ENCODE peak calls at places on chromosome 10, in ten cellular contexts. F is upper lobe of right lung; S is AG04450; C is hepatocyte; U is CD8-positive, alpha-beta memory T cell; D is colonic mucosa; N is pancreas; Z is fibroblast of lung; Q is heart right ventricle; E is neuronal stem cell. V is an unnamed sample. For H3K27me3, the result is how much of the 10 kb centered on the place peaks cover.

GRCh38 chr10:132690401-132690800 is 95.5 kb downstream of the NKX6-2 start:
- DNase-seq in F (peak), S (no peak), C (no peak), U (no peak), D (no peak), N (no peak), Z (no peak), Q (no peak), E (no peak), V (peak)

GRCh38 chr10:124717911-124718734 is 26.1 kb downstream of the FAM53B start:
- DNase-seq in F (peak), S (no peak), C (no peak), U (peak), D (no peak), N (no peak), Z (no peak), Q (no peak), E (no peak), V (no peak)

GRCh38 chr10:11353229-11353896 is 258.1 kb downstream of the USP6NL start:
- DNase-seq in F (no peak), S (no peak), C (no peak), U (no peak), D (no peak), N (no peak), Z (no peak), Q (no peak), E (no peak), V (no peak)

GRCh38 chr10:45023426-45023825 is 22.7 kb downstream of the ZNF22 start:
- DNase-seq in F (no peak), S (no peak), C (no peak), U (no peak), D (no peak), N (no peak), Z (no peak), Q (no peak), E (no peak), V (no peak)

GRCh38 chr10:131677671-131678070 is 223.1 kb upstream of the PPP2R2D start:
- DNase-seq in F (peak), S (no peak), C (peak), U (no peak), D (no peak), N (no peak), Z (no peak), Q (no peak), E (no peak), V (no peak)

GRCh38 chr10:112741830-112742402 is 208.1 kb upstream of the TCF7L2 start:
- DNase-seq in F (no peak), S (no peak), C (peak), U (no peak), D (peak), N (no peak), Z (no peak), Q (no peak), E (no peak), V (no peak)

GRCh38 chr10:103711351-103711994 is 143.9 kb downstream of the SH3PXD2A start:
- DNase-seq in F (no peak), S (no peak), C (no peak), U (no peak), D (no peak), N (peak), Z (no peak), Q (no peak), E (no peak), V (no peak)

GRCh38 chr10:63595072-63595471 is 73.9 kb downstream of the REEP3 start:
- DNase-seq in F (no peak), S (peak), C (no peak), U (no peak), D (no peak), N (no peak), Z (peak), Q (peak), E (no peak), V (no peak)

GRCh38 chr10:79434816-79435215 is 10.6 kb downstream of the ZCCHC24 start:
- DNase-seq in F (peak), S (no peak), C (no peak), U (no peak), D (no peak), N (no peak), Z (peak), Q (no peak), E (no peak), V (no peak)

GRCh38 chr10:79178614-79179403 is 110.0 kb downstream of the ZMIZ1 start:
- DNase-seq in F (no peak), S (peak), C (peak), U (no peak), D (no peak), N (no peak), Z (peak), Q (peak), E (peak), V (no peak)

GRCh38 chr10:44668336-44668735 is 242.8 kb upstream of the TMEM72 start:
- DNase-seq in F (no peak), S (no peak), C (no peak), U (no peak), D (no peak), N (no peak), Z (no peak), Q (no peak), E (no peak), V (no peak)

GRCh38 chr10:22252801-22253577 is 35.2 kb upstream of the EBLN1 start:
- DNase-seq in F (peak), S (no peak), C (peak), U (peak), D (peak), N (peak), Z (peak), Q (peak), E (peak), V (no peak)

GRCh38 chr10:74967850-74968620 is 141.6 kb downstream of the KAT6B start:
- DNase-seq in F (no peak), S (no peak), C (peak), U (peak), D (no peak), N (no peak), Z (peak), Q (no peak), E (no peak), V (no peak)
- H3K27ac ChIP-seq in F (no peak), S (no peak), C (peak), U (no peak), D (peak), N (peak), Z (no peak), Q (no peak), E (no peak), V (no peak)

GRCh38 chr10:52774182-52774581 is 1.6 kb upstream of the MBL2 start:
- DNase-seq in F (no peak), S (no peak), C (no peak), U (no peak), D (no peak), N (no peak), Z (no peak), Q (no peak), E (no peak), V (no peak)
- H3K4me3 ChIP-seq in F (no peak), S (no peak), C (no peak), U (no peak), D (no peak), N (no peak), Z (no peak), Q (no peak), E (no peak), V (no peak)

DNA sequence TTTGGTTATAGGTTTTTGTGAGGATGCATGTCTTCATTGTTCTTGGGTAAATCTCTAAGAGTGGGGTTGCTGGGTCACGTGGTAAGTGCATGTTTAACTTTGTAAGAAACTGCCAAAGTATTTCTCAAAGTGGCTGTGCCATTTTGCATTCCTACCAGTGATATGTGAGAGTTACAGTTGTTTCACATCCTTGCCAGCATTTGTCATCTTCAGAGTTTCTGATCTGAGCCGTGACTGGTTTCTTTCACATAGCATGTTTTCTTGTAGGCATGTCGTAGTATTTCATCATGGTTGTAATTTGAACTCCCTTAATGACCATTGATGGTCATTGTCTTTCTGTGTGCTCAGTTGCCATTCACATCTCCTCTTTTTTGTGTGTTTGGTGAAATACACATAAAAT is 286.0 kb downstream of the RNLS start:
- DNase-seq in F (no peak), S (no peak), C (no peak), U (no peak), D (no peak), N (no peak), Z (peak), Q (no peak), E (no peak), V (no peak)
- H3K27me3 ChIP-seq in F (under half), S (under half), C (under half), U (under half), D (under half), N (under half), Z (under half), Q (under half), E (under half), V (under half)

DNA sequence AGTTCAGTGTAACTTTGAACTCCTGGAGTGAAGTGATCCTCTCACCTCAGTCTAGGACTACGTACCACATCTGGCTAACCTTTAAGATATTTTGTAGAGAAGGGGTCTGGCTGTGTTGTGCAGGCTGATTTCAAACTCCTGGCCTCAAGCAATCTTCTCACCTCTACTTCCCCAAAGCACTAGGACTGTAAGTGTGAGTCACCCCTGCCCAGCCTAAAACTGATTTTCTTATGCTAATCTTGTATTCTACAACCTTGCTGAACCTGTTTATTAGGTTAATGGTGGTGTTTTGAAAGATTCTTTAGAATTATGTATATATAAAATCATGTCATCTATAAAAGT is 58.0 kb downstream of the LCOR start:
- DNase-seq in F (no peak), S (no peak), C (peak), U (no peak), D (no peak), N (no peak), Z (no peak), Q (no peak), E (no peak), V (no peak)
- H3K27ac ChIP-seq in F (no peak), S (no peak), C (peak), U (no peak), D (no peak), N (peak), Z (no peak), Q (no peak), E (no peak), V (no peak)

GRCh38 chr10:59175538-59176240 is 754 bp upstream of the PHYHIPL start:
- DNase-seq in F (peak), S (no peak), C (peak), U (no peak), D (no peak), N (peak), Z (no peak), Q (no peak), E (peak), V (no peak)
- H3K4me3 ChIP-seq in F (peak), S (no peak), C (peak), U (no peak), D (peak), N (peak), Z (no peak), Q (peak), E (peak), V (peak)

DNA sequence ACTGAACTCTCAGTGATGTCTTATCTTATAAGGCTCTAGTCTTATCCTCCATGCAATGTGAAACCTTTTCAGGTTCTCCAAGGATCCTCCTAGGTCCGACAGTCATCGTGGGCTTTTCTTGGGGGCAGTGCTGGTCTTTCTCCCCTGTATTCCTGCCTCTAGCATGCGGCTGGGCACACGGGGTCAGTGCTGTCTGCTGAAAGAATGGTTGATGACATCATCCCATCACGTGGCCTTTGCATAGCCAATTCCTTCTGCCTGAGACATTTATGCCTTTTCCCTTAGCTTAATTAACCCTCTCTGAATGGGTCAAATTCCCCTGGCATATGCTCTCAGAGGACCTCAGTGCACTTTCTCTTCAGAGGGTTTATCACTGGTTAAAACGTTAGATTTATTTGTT is 27.0 kb upstream of the KCNK18 start:
- DNase-seq in F (no peak), S (no peak), C (no peak), U (no peak), D (no peak), N (no peak), Z (no peak), Q (no peak), E (no peak), V (no peak)
- H3K27me3 ChIP-seq in F (half or more), S (half or more), C (half or more), U (half or more), D (half or more), N (under half), Z (under half), Q (half or more), E (half or more), V (under half)

GRCh38 chr10:6595499-6595898 is 15.4 kb upstream of the PRKCQ start:
- DNase-seq in F (no peak), S (no peak), C (no peak), U (no peak), D (no peak), N (no peak), Z (no peak), Q (no peak), E (no peak), V (no peak)

GRCh38 chr10:6601224-6601805 is 21.2 kb upstream of the PRKCQ start:
- DNase-seq in F (no peak), S (no peak), C (no peak), U (no peak), D (no peak), N (no peak), Z (no peak), Q (no peak), E (no peak), V (no peak)

GRCh38 chr10:6597478-6597877 is 17.4 kb upstream of the PRKCQ start:
- DNase-seq in F (no peak), S (no peak), C (no peak), U (no peak), D (no peak), N (no peak), Z (no peak), Q (no peak), E (no peak), V (no peak)

GRCh38 chr10:6600224-6600987 is 20.3 kb upstream of the PRKCQ start:
- DNase-seq in F (no peak), S (no peak), C (no peak), U (no peak), D (no peak), N (no peak), Z (no peak), Q (no peak), E (no peak), V (no peak)

GRCh38 chr10:6598679-6599078 is 18.6 kb upstream of the PRKCQ start:
- DNase-seq in F (no peak), S (no peak), C (no peak), U (no peak), D (no peak), N (no peak), Z (no peak), Q (no peak), E (no peak), V (no peak)
- H3K27ac ChIP-seq in F (no peak), S (no peak), C (no peak), U (no peak), D (no peak), N (no peak), Z (no peak), Q (no peak), E (no peak), V (no peak)

GRCh38 chr10:102064503-102064867 is 664 bp upstream of the HPS6 start:
- DNase-seq in F (no peak), S (no peak), C (no peak), U (no peak), D (no peak), N (no peak), Z (no peak), Q (no peak), E (no peak), V (no peak)
- H3K4me3 ChIP-seq in F (peak), S (no peak), C (peak), U (peak), D (no peak), N (peak), Z (no peak), Q (peak), E (no peak), V (peak)